ENCODE peak calls at places on chromosome 10, in ten cellular contexts. I is IMR-90, U is left ventricle myocardium inferior, A is sigmoid colon, F is Panc1, J is OCI-LY7, H is adrenal gland, V is uterus, Q is Peyer's patch, W is PC-3. L is an unnamed sample.

GRCh38 chr10:120365872-120366271 is 91.2 kb upstream of the PLPP4 start:
- DNase-seq in I (no peak), U (no peak), A (no peak), F (no peak), J (no peak), H (no peak), V (no peak), Q (no peak), W (peak), L (no peak)

GRCh38 chr10:103816431-103816830 is 38.9 kb downstream of the SH3PXD2A start:
- DNase-seq in I (peak), U (no peak), A (peak), F (no peak), J (no peak), H (no peak), V (no peak), Q (peak), W (peak), L (no peak)

GRCh38 chr10:77910524-77911145 is 15.9 kb downstream of the DLG5 start:
- DNase-seq in I (no peak), U (no peak), A (no peak), F (no peak), J (no peak), H (no peak), V (no peak), Q (no peak), W (no peak), L (no peak)

GRCh38 chr10:19652750-19653149 is 163.5 kb upstream of the PLXDC2 start:
- DNase-seq in I (no peak), U (no peak), A (no peak), F (no peak), J (no peak), H (no peak), V (no peak), Q (no peak), W (no peak), L (no peak)

GRCh38 chr10:6142644-6143043 is 53.8 kb downstream of the RBM17 start:
- DNase-seq in I (no peak), U (no peak), A (no peak), F (no peak), J (no peak), H (no peak), V (no peak), Q (no peak), W (no peak), L (no peak)

GRCh38 chr10:7872041-7872442 is 53.7 kb downstream of the TAF3 start:
- DNase-seq in I (peak), U (no peak), A (no peak), F (no peak), J (peak), H (no peak), V (no peak), Q (no peak), W (peak), L (no peak)

GRCh38 chr10:13877154-13877909 is 290.6 kb downstream of the PRPF18 start:
- DNase-seq in I (peak), U (peak), A (peak), F (no peak), J (no peak), H (no peak), V (peak), Q (peak), W (no peak), L (peak)

GRCh38 chr10:80945267-80945880 is 407.7 kb downstream of the SH2D4B start:
- DNase-seq in I (no peak), U (no peak), A (no peak), F (peak), J (no peak), H (no peak), V (no peak), Q (no peak), W (no peak), L (no peak)

GRCh38 chr10:132515811-132516726 is 21.5 kb upstream of the INPP5A start:
- DNase-seq in I (no peak), U (no peak), A (peak), F (no peak), J (no peak), H (peak), V (no peak), Q (peak), W (no peak), L (peak)

GRCh38 chr10:121577568-121577967 is 20.7 kb downstream of the FGFR2 start:
- DNase-seq in I (no peak), U (no peak), A (no peak), F (no peak), J (no peak), H (no peak), V (no peak), Q (no peak), W (no peak), L (no peak)

GRCh38 chr10:103476046-103476768 is 2.8 kb downstream of the CALHM3 start:
- DNase-seq in I (no peak), U (no peak), A (no peak), F (no peak), J (peak), H (no peak), V (no peak), Q (no peak), W (no peak), L (no peak)

GRCh38 chr10:116470071-116470470 is 42.4 kb downstream of the PNLIPRP3 start:
- DNase-seq in I (no peak), U (no peak), A (no peak), F (no peak), J (no peak), H (no peak), V (no peak), Q (no peak), W (no peak), L (no peak)

DNA sequence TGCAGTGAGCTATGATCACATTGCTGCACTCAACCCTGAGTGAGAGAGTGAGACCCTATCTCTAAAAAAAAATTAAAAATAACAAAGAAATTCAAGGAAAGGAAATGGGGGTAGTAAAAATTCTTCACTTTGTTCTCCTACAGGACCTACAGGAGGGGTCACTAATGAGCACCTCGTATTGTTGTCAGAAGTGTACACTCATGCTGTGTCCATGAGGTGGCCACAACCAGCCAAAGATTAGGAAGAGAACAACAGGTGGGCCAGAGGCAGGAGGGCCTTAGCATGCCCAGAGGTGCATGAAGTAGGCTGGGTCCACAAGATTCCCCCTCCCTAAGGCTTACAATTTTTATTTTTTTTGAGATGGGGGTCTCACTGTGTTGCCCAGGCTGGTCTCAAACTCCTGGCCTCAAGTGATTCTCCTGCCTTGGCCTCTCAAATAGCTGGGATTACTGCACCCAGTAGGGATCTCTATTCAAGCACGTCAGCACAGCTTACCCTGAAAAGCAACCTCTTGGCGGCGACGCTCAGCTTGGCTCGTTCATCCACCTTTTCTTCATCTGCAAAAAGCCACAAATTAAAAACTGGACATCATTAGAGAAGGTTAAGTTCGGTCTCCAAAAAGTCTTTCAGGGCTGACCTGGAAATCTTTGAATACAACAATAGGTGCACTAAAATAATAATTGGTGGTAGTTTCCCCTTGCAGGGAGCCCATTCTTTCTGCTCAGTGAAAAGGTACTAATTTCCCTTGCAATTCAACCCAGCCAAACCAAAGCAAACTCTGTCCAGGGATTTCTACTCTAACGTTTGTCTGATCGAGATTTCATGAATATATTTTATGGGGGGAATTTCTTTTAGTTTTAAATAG is 104.4 kb downstream of the SVIL start:
- DNase-seq in I (no peak), U (no peak), A (no peak), F (no peak), J (no peak), H (no peak), V (no peak), Q (no peak), W (no peak), L (peak)
- TF ChIP-seq CTCF in I (no peak), U (no peak), A (no peak), F (no peak), J (no peak), H (no peak), V (no peak), Q (no peak), W (peak), L (no peak)

GRCh38 chr10:11286261-11286989 is 268.8 kb downstream of the CELF2 start:
- DNase-seq in I (no peak), U (no peak), A (no peak), F (no peak), J (no peak), H (no peak), V (no peak), Q (no peak), W (no peak), L (peak)

GRCh38 chr10:11282156-11282555 is 264.5 kb downstream of the CELF2 start:
- DNase-seq in I (no peak), U (no peak), A (no peak), F (no peak), J (no peak), H (no peak), V (no peak), Q (no peak), W (no peak), L (peak)

GRCh38 chr10:11282661-11283060 is 265.0 kb downstream of the CELF2 start:
- DNase-seq in I (no peak), U (no peak), A (no peak), F (no peak), J (no peak), H (no peak), V (no peak), Q (no peak), W (no peak), L (peak)

GRCh38 chr10:11284291-11285085 is 266.8 kb downstream of the CELF2 start:
- DNase-seq in I (no peak), U (no peak), A (no peak), F (no peak), J (no peak), H (no peak), V (no peak), Q (no peak), W (no peak), L (peak)

GRCh38 chr10:11285171-11285570 is 267.5 kb downstream of the CELF2 start:
- DNase-seq in I (no peak), U (no peak), A (no peak), F (no peak), J (no peak), H (no peak), V (no peak), Q (no peak), W (no peak), L (peak)
- H3K4me3 ChIP-seq in I (no peak), U (no peak), A (no peak), F (no peak), J (no peak), H (no peak), V (no peak), Q (no peak), W (no peak), L (no peak)

DNA sequence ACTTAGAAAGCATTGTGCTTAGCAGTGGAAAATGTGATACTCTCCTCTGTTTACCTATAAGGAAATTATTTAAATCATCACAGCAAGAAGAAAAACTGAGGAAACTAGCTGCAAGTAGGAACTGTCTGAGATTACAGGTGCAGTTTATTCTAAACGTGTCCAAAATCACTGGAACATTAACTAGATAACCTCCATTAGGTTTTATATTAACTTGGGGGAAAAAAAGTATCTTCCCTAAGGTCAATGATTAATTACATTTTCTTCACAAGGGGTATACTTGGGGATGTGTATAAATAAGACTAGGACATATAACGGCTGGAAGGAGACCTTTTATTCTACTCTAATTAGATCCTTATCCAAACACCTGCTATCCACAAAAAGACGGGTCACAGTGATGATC is 3.7 kb downstream of the GOT1 start:
- DNase-seq in I (no peak), U (no peak), A (no peak), F (no peak), J (no peak), H (no peak), V (no peak), Q (no peak), W (no peak), L (no peak)
- H3K27ac ChIP-seq in I (no peak), U (peak), A (no peak), F (no peak), J (no peak), H (no peak), V (no peak), Q (no peak), W (no peak), L (no peak)

GRCh38 chr10:32253821-32254220 is 93.1 kb downstream of the EPC1 start:
- DNase-seq in I (no peak), U (no peak), A (no peak), F (no peak), J (no peak), H (no peak), V (no peak), Q (no peak), W (no peak), L (no peak)
- TF ChIP-seq CTCF in I (no peak), U (no peak), A (no peak), F (no peak), J (peak), H (no peak), V (no peak), Q (no peak), W (no peak), L (no peak)

DNA sequence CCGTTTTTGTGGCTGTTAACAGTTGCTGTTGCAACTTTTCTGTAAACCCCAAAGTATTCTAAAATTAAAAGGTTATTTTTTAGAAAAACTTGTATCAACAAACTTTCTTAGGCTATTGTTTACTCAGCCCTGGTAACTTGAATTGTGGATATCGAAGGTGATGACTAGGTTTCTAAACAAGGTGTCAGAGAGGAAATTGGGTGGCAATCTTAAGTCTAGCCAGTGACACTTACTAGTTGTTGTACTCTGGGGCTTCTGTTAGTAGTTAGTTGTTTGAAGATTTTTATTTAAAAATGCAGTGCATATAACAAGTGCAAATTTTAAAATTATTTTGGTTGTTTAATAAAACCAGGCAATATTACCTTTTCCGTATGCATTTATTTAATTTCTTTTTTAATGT is 1.3 kb downstream of the KIF11 start:
- DNase-seq in I (no peak), U (no peak), A (no peak), F (no peak), J (peak), H (no peak), V (no peak), Q (no peak), W (peak), L (no peak)
- H3K4me3 ChIP-seq in I (peak), U (no peak), A (no peak), F (peak), J (peak), H (no peak), V (no peak), Q (no peak), W (peak), L (no peak)

GRCh38 chr10:70191161-70191770 is 21.0 kb upstream of the SAR1A start:
- DNase-seq in I (peak), U (no peak), A (no peak), F (no peak), J (no peak), H (no peak), V (no peak), Q (no peak), W (no peak), L (no peak)
- H3K27ac ChIP-seq in I (peak), U (no peak), A (no peak), F (no peak), J (no peak), H (peak), V (no peak), Q (peak), W (no peak), L (no peak)

GRCh38 chr10:37263304-37263703 is 137.9 kb downstream of the ANKRD30A start:
- DNase-seq in I (no peak), U (no peak), A (no peak), F (no peak), J (no peak), H (no peak), V (no peak), Q (no peak), W (peak), L (no peak)
- TF ChIP-seq CTCF in I (no peak), U (no peak), A (peak), F (no peak), J (peak), H (no peak), V (peak), Q (no peak), W (peak), L (no peak)

DNA sequence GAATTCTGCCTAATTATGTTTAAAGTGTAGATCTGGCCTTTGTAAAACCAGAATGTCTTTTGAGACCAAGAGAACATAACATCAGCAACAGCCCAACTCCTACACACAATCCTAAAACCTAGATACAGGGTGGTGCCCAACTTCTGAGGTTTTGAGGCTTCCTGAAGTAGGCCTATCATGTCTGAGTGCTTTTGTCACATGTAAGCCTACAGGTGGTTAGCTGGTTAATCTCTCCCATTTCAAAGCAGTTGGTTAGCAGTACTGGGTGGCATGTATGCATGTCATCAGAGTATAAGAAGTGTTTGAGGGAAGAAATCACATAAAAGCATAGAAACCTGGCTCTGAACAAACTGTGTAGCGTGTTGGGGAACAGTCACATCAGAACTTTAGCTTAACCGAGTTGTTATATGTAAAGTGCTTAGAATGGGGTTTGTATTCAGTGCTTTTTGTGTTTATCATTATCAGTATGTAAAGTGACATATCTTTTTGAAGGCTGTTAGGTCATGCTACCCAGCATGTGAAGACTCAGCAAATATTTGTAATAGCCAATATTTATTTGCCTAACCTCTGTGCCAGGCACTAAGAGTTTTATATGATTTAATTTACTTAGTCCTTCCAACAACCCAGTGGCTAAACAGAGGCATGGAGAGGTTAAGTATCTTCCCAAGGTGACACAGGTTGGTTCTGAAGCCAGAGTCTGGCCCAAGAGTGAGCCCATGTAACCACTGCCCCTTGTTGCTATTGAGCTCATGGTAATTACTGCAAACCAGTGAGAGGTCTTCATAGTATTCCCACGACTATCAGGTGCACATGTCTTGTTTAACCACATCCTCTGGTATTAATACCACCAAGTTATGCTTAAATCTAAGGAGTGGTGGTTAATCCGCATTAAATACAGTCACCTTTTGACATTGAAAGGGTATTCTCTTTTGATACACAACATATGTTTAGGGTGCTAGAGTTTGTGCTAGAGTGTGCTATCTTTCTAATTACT is 2.6 kb downstream of the ADD3 start:
- DNase-seq in I (peak), U (no peak), A (no peak), F (no peak), J (peak), H (no peak), V (no peak), Q (no peak), W (no peak), L (no peak)
- H3K4me3 ChIP-seq in I (no peak), U (peak), A (peak), F (no peak), J (peak), H (peak), V (no peak), Q (peak), W (peak), L (peak)

L was measured in coronary artery.